ENCODE peak calls at places on chromosome 13, in five cellular contexts. X is AG09309, K is ovary, P is H1, A is fibroblast of the aortic adventitia. O is an unnamed sample.

GRCh38 chr13:50801087-50801931 is 42.2 kb downstream of the DLEU7 start:
- DNase-seq in X (peak), K (peak), P (peak), A (peak), O (peak)

GRCh38 chr13:31476266-31476665 is 263.1 kb upstream of the RXFP2 start:
- DNase-seq in X (peak), K (no peak), P (no peak), A (peak), O (no peak)

GRCh38 chr13:33281951-33282595 is 3.5 kb downstream of the STARD13 start:
- DNase-seq in X (no peak), K (no peak), P (no peak), A (peak), O (no peak)

GRCh38 chr13:50386527-50387123 is 371.4 kb downstream of the KCNRG start:
- DNase-seq in X (peak), K (no peak), P (no peak), A (peak), O (no peak)

GRCh38 chr13:25575562-25575961 is 203.8 kb downstream of the ATP8A2 start:
- DNase-seq in X (no peak), K (no peak), P (no peak), A (no peak), O (no peak)

GRCh38 chr13:95842898-95843297 is 166.0 kb downstream of the DNAJC3 start:
- DNase-seq in X (no peak), K (no peak), P (no peak), A (no peak), O (no peak)

GRCh38 chr13:62327367-62327766 is 911.7 kb upstream of the PCDH20 start:
- DNase-seq in X (no peak), K (no peak), P (no peak), A (no peak), O (no peak)

GRCh38 chr13:66313408-66313807 is 916.7 kb downstream of the PCDH9 start:
- DNase-seq in X (no peak), K (no peak), P (no peak), A (peak), O (no peak)

GRCh38 chr13:97753942-97754670 is 199.4 kb upstream of the IPO5 start:
- DNase-seq in X (no peak), K (no peak), P (no peak), A (no peak), O (no peak)

GRCh38 chr13:67048084-67048792 is 181.9 kb downstream of the PCDH9 start:
- DNase-seq in X (no peak), K (no peak), P (no peak), A (peak), O (no peak)

GRCh38 chr13:109058071-109058470 is 428.7 kb downstream of the MYO16 start:
- DNase-seq in X (no peak), K (no peak), P (no peak), A (no peak), O (no peak)

GRCh38 chr13:33644607-33645543 is 173.1 kb upstream of the RFC3 start:
- DNase-seq in X (no peak), K (no peak), P (no peak), A (peak), O (no peak)

GRCh38 chr13:42001580-42001979 is 40.7 kb upstream of the VWA8 start:
- DNase-seq in X (peak), K (peak), P (peak), A (peak), O (no peak)

GRCh38 chr13:45231722-45232121 is 30.9 kb upstream of the KCTD4 start:
- DNase-seq in X (no peak), K (no peak), P (no peak), A (peak), O (no peak)

GRCh38 chr13:84096221-84096620 is 213.9 kb upstream of the SLITRK1 start:
- DNase-seq in X (no peak), K (no peak), P (no peak), A (peak), O (no peak)

GRCh38 chr13:46173656-46174055 is 8.3 kb downstream of the LCP1 start:
- DNase-seq in X (no peak), K (no peak), P (no peak), A (no peak), O (no peak)

GRCh38 chr13:95704510-95704909 is 27.6 kb downstream of the DNAJC3 start:
- DNase-seq in X (no peak), K (no peak), P (no peak), A (no peak), O (no peak)

GRCh38 chr13:46490129-46490528 is 62.8 kb upstream of the LRCH1 start:
- DNase-seq in X (no peak), K (no peak), P (no peak), A (no peak), O (no peak)

GRCh38 chr13:75308222-75308621 is 173.7 kb downstream of the TBC1D4 start:
- DNase-seq in X (no peak), K (no peak), P (no peak), A (no peak), O (no peak)

DNA sequence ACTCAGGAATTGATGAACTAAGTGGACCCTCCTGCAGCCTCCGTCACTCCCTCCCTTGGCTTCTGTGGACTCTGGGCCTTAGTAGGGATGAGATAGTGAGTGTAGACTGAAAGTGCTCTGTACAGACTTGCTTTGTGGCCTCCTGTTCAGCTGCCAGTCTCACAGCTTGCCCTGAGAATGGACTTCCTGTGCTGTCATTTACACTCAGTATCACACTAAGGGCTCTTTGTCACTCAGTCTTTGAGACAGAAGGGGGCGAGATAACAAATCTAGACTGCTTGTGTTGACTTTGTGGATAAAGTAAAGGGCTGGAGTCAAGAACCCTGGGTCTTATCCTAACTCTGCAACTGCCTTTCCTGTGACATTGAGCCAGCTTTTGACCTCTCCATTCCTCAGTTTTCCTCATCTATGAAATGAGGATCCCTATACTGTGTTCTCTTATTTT is 21.0 kb upstream of the SPRY2 start:
- DNase-seq in X (no peak), K (no peak), P (no peak), A (no peak), O (no peak)
- TF ChIP-seq CTCF in X (no peak), K (no peak), P (peak), A (no peak), O (no peak)

GRCh38 chr13:35159041-35159440 is 217.0 kb downstream of the NBEA start:
- DNase-seq in X (no peak), K (no peak), P (no peak), A (no peak), O (no peak)

GRCh38 chr13:35162420-35162819 is 220.3 kb downstream of the NBEA start:
- DNase-seq in X (no peak), K (no peak), P (no peak), A (no peak), O (no peak)

GRCh38 chr13:35160921-35161320 is 218.9 kb downstream of the NBEA start:
- DNase-seq in X (no peak), K (no peak), P (no peak), A (no peak), O (no peak)

GRCh38 chr13:35157143-35157755 is 215.2 kb downstream of the NBEA start:
- DNase-seq in X (no peak), K (no peak), P (no peak), A (peak), O (no peak)
- TF ChIP-seq CTCF in X (peak), K (peak), P (peak), A (peak), O (no peak)

DNA sequence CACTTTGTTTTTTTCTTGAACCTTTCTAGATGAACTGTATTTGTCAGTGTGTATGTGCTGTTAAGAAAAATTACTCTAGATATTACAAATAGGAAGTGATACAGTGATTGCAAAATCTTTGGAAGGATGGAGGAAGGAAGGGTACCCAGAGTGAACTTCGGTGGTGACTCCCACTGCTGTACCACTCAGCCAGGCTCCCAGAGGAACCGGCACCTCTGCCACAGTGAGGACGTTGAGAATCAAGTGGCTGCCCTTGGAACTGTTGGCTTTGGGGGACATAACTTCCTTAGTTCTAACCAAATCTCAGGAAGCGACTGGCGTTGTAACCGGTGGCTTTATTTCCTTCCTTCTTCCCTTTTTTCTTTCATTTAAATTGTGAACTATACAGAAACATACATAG is 184.7 kb downstream of the PCCA start:
- DNase-seq in X (no peak), K (no peak), P (no peak), A (no peak), O (no peak)
- TF ChIP-seq CTCF in X (no peak), K (no peak), P (no peak), A (no peak), O (no peak)

GRCh38 chr13:74306496-74306895 is 172.3 kb upstream of the KLF12 start:
- DNase-seq in X (no peak), K (no peak), P (no peak), A (peak), O (no peak)
- TF ChIP-seq CTCF in X (peak), K (no peak), P (no peak), A (peak), O (no peak)

GRCh38 chr13:81929988-81930387 is 1589.1 kb upstream of the SPRY2 start:
- DNase-seq in X (no peak), K (no peak), P (no peak), A (no peak), O (no peak)

GRCh38 chr13:81927347-81927746 is 1586.4 kb upstream of the SPRY2 start:
- DNase-seq in X (no peak), K (no peak), P (no peak), A (no peak), O (no peak)
- TF ChIP-seq CTCF in X (no peak), K (no peak), P (peak), A (no peak), O (no peak)

O was measured in natural killer cell.